ENCODE peak calls at places on chromosome 1, in six cellular contexts. C is ELR, F is psoas muscle, Z is choroid plexus epithelial cell, P is lower lobe of right lung, B is endothelial cell. L is an unnamed sample.

GRCh38 chr1:27689423-27690173 is 17.6 kb upstream of the IFI6 start:
- DNase-seq in C (peak), P (no peak), B (no peak), F (no peak), Z (peak), L (no peak)

GRCh38 chr1:26537951-26538352 is 8.4 kb downstream of the RPS6KA1 start:
- DNase-seq in P (peak), F (no peak), B (peak), C (peak), Z (peak), L (no peak)

GRCh38 chr1:225378880-225379279 is 49.0 kb downstream of the LBR start:
- DNase-seq in C (peak), P (no peak), B (no peak), Z (peak), F (no peak), L (no peak)

GRCh38 chr1:160618763-160619274 is 28.0 kb downstream of the SLAMF1 start:
- DNase-seq in C (peak), P (no peak), B (no peak), F (no peak), Z (no peak), L (no peak)

GRCh38 chr1:44594871-44595735 is 79.2 kb downstream of the TMEM53 start:
- DNase-seq in P (peak), Z (peak), C (peak), B (peak), F (peak), L (peak)

GRCh38 chr1:207309775-207310273 is 11.7 kb upstream of the CD55 start:
- DNase-seq in F (peak), P (no peak), Z (peak), B (no peak), C (peak), L (no peak)

GRCh38 chr1:159067699-159068621 is 8.6 kb downstream of the AIM2 start:
- DNase-seq in B (no peak), C (no peak), F (no peak), P (peak), Z (no peak), L (no peak)

GRCh38 chr1:26959722-26960624 is at the start of gene KDF1:
- DNase-seq in C (no peak), F (no peak), Z (no peak), P (peak), B (no peak), L (peak)

GRCh38 chr1:202238914-202239313 is 45.3 kb downstream of the LGR6 start:
- DNase-seq in C (no peak), B (no peak), P (no peak), F (no peak), Z (no peak), L (no peak)

L was measured in T-helper 1 cell.